ENCODE peak calls at places on chromosome 1, in four cellular contexts. One of them, this sample, is unnamed.

GRCh38 chr1:28458237-28459228 is 47.3 kb upstream of the RCC1 start:
- DNase-seq in GM12878: no peak
- DNase-seq in K562: no peak
- DNase-seq in IMR-90: peak; percentile 21
- DNase-seq in this sample: no peak

GRCh38 chr1:160219062-160219929 is 14.1 kb downstream of the PEA15 start:
- DNase-seq in K562: peak; percentile 28
- DNase-seq in GM12878: no peak
- DNase-seq in IMR-90: peak; percentile 80
- DNase-seq in this sample: peak; percentile 55

GRCh38 chr1:32719681-32720275 is 17.2 kb upstream of the SYNC start:
- DNase-seq in GM12878: no peak
- DNase-seq in IMR-90: no peak
- DNase-seq in K562: no peak
- DNase-seq in this sample: no peak

GRCh38 chr1:5456090-5456789 is 536.0 kb downstream of the NPHP4 start:
- DNase-seq in IMR-90: no peak
- DNase-seq in GM12878: no peak
- DNase-seq in K562: peak; percentile 52
- DNase-seq in this sample: no peak

GRCh38 chr1:25194576-25195020 is 37.7 kb downstream of the SYF2 start:
- DNase-seq in K562: no peak
- DNase-seq in GM12878: no peak
- DNase-seq in IMR-90: no peak
- DNase-seq in this sample: no peak

GRCh38 chr1:184768467-184768866 is 13.8 kb upstream of the EDEM3 start:
- DNase-seq in K562: peak; percentile 74
- DNase-seq in GM12878: no peak
- DNase-seq in IMR-90: no peak
- DNase-seq in this sample: no peak

GRCh38 chr1:44135896-44136295 is 5.5 kb downstream of the KLF18 start:
- DNase-seq in IMR-90: no peak
- DNase-seq in K562: no peak
- DNase-seq in GM12878: no peak
- DNase-seq in this sample: no peak

GRCh38 chr1:204438628-204439027 is 27.0 kb upstream of the PPP1R15B start:
- DNase-seq in K562: no peak
- DNase-seq in GM12878: no peak
- DNase-seq in IMR-90: peak; percentile 100
- DNase-seq in this sample: peak; percentile 52

GRCh38 chr1:155278689-155279160 is 1.5 kb downstream of the HCN3 start:
- DNase-seq in IMR-90: peak; percentile 14
- DNase-seq in GM12878: no peak
- DNase-seq in K562: no peak
- DNase-seq in this sample: no peak

GRCh38 chr1:27097484-27097917 is 57.4 kb downstream of the SLC9A1 start:
- DNase-seq in K562: peak; percentile 86
- DNase-seq in GM12878: no peak
- DNase-seq in IMR-90: peak; percentile 66
- DNase-seq in this sample: peak; percentile 71

GRCh38 chr1:242890211-242890741 is 364.8 kb downstream of the CEP170 start:
- DNase-seq in GM12878: no peak
- DNase-seq in K562: peak; percentile 25
- DNase-seq in IMR-90: no peak
- DNase-seq in this sample: peak; percentile 39

GRCh38 chr1:69180358-69180757 is 387.4 kb upstream of the LRRC7 start:
- DNase-seq in K562: no peak
- DNase-seq in IMR-90: no peak
- DNase-seq in GM12878: no peak
- DNase-seq in this sample: no peak

GRCh38 chr1:86227026-86227425 is 70.5 kb upstream of the COL24A1 start:
- DNase-seq in IMR-90: no peak
- DNase-seq in K562: no peak
- DNase-seq in GM12878: no peak
- DNase-seq in this sample: no peak

GRCh38 chr1:1283821-1284220 is 3.6 kb downstream of the SCNN1D start:
- DNase-seq in GM12878: peak; percentile 94
- DNase-seq in K562: peak; percentile 56
- DNase-seq in IMR-90: no peak
- DNase-seq in this sample: no peak

GRCh38 chr1:95903060-95903459 is 669.0 kb downstream of the RWDD3 start:
- DNase-seq in GM12878: no peak
- DNase-seq in K562: no peak
- DNase-seq in IMR-90: no peak
- DNase-seq in this sample: no peak

GRCh38 chr1:46171872-46172271 is 3.0 kb upstream of the TSPAN1 start:
- DNase-seq in GM12878: no peak
- DNase-seq in K562: no peak
- DNase-seq in IMR-90: no peak
- DNase-seq in this sample: no peak

DNA sequence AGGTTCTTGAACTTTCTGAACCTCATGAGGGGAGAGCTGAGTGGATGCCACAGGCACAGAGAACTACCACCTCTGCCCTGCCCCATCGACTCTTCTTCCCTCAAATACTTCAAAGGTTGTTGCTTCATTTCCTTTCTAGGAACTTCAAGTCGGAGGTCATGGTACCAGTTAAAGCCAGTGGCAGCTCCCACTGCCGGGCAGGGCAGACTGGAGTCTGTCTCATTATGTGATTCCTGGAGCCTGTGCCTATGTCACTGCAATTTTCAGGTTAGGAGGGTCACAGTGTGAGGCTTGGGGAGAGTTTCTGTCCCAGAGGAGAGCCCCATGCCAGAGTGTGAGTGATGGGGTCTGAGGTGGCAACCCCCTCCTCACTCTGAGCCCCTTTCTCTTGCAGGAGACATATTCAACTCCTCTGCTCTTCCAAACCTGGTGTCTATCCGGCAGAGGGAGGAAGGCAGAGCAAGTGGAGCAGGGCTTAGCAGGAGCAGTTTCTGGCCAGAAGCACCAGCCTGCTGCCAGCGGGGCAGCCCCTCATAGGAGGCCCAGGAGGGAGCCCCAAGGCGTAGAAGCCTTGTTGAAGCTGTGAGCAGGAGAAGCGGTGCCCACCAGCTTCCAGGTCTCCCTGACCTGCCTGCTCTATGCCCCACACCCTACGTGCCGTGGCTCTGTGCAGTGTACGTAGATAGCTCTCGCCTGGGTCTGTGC is 29.3 kb downstream of the CAMK1G start:
- DNase-seq in GM12878: no peak
- DNase-seq in IMR-90: no peak
- DNase-seq in K562: no peak
- DNase-seq in this sample: no peak
- TF ChIP-seq ELK1 in GM12878: no peak
- TF ChIP-seq ELK1 in IMR-90: no peak
- TF ChIP-seq ELK1 in K562: no peak
- TF ChIP-seq ELK1 in this sample: no peak

GRCh38 chr1:233113009-233113712 is 162.8 kb downstream of the NTPCR start:
- DNase-seq in GM12878: peak; percentile 26
- DNase-seq in IMR-90: peak; percentile 100
- DNase-seq in K562: peak; percentile 85
- DNase-seq in this sample: peak; percentile 82
- H3K4me2 ChIP-seq in GM12878: peak overlapping the region; percentile 4
- H3K4me2 ChIP-seq in IMR-90: peak overlapping the region; percentile 60
- H3K4me2 ChIP-seq in K562: peak overlapping the region; percentile 65
- H3K4me2 ChIP-seq in this sample: peak overlapping the region; percentile 76

GRCh38 chr1:108678696-108679095 is 13.4 kb upstream of the PRPF38B start:
- DNase-seq in GM12878: no peak
- DNase-seq in IMR-90: no peak
- DNase-seq in K562: no peak
- DNase-seq in this sample: no peak
- TF ChIP-seq ELK1 in GM12878: no peak
- TF ChIP-seq ELK1 in IMR-90: no peak
- TF ChIP-seq ELK1 in K562: no peak
- TF ChIP-seq ELK1 in this sample: no peak

GRCh38 chr1:47417129-47418044 is 1.3 kb downstream of the FOXE3 start:
- DNase-seq in K562: no peak
- DNase-seq in IMR-90: no peak
- DNase-seq in GM12878: no peak
- DNase-seq in this sample: no peak
- H3K4me2 ChIP-seq in K562: no peak overlapping the region
- H3K4me2 ChIP-seq in IMR-90: no peak overlapping the region
- H3K4me2 ChIP-seq in GM12878: no peak overlapping the region
- H3K4me2 ChIP-seq in this sample: peak overlapping the region; percentile 78

GRCh38 chr1:213127074-213127473 is 76.0 kb downstream of the RPS6KC1 start:
- DNase-seq in K562: no peak
- DNase-seq in GM12878: no peak
- DNase-seq in IMR-90: peak; percentile 8
- DNase-seq in this sample: no peak
- TF ChIP-seq ELK1 in K562: no peak
- TF ChIP-seq ELK1 in GM12878: no peak
- TF ChIP-seq ELK1 in IMR-90: no peak
- TF ChIP-seq ELK1 in this sample: no peak

This sample was measured in A549.